ENCODE peak calls at places on chromosomes 1 and 21, in five cellular contexts. One of them, this sample, is unnamed.

GRCh38 chr1:88847618-88848017 is 43.7 kb downstream of the GTF2B start:
- DNase-seq in testis: no peak
- DNase-seq in body of pancreas: no peak
- DNase-seq in ovary: no peak
- DNase-seq in IMR-90: no peak
- DNase-seq in this sample: no peak

GRCh38 chr1:236144033-236144432 is 1.7 kb downstream of the GPR137B start:
- DNase-seq in body of pancreas: no peak
- DNase-seq in IMR-90: no peak
- DNase-seq in testis: no peak
- DNase-seq in ovary: no peak
- DNase-seq in this sample: no peak

GRCh38 chr1:230157409-230158390 is 90.7 kb downstream of the GALNT2 start:
- DNase-seq in body of pancreas: peak; percentile 8
- DNase-seq in IMR-90: no peak
- DNase-seq in ovary: no peak
- DNase-seq in testis: peak; percentile 28
- DNase-seq in this sample: peak; percentile 45

GRCh38 chr1:93702102-93702827 is 20.6 kb upstream of the BCAR3 start:
- DNase-seq in ovary: no peak
- DNase-seq in testis: no peak
- DNase-seq in body of pancreas: no peak
- DNase-seq in IMR-90: no peak
- DNase-seq in this sample: peak; percentile 78

GRCh38 chr1:158043232-158043631 is 49.8 kb downstream of the KIRREL1 start:
- DNase-seq in body of pancreas: no peak
- DNase-seq in IMR-90: no peak
- DNase-seq in testis: peak; percentile 36
- DNase-seq in ovary: no peak
- DNase-seq in this sample: no peak

GRCh38 chr1:18110968-18111367 is 3.4 kb downstream of the IGSF21 start:
- DNase-seq in ovary: no peak
- DNase-seq in IMR-90: no peak
- DNase-seq in testis: peak; percentile 24
- DNase-seq in body of pancreas: no peak
- DNase-seq in this sample: no peak

GRCh38 chr21:17925900-17926299 is 106.7 kb upstream of the C21orf91 start:
- DNase-seq in IMR-90: peak; percentile 24
- DNase-seq in body of pancreas: no peak
- DNase-seq in ovary: no peak
- DNase-seq in testis: no peak
- DNase-seq in this sample: no peak

GRCh38 chr1:155466996-155467395 is 95.6 kb downstream of the ASH1L start:
- DNase-seq in ovary: no peak
- DNase-seq in IMR-90: peak; percentile 90
- DNase-seq in testis: no peak
- DNase-seq in body of pancreas: no peak
- DNase-seq in this sample: no peak

GRCh38 chr1:22321917-22322316 is 129.7 kb upstream of the ZBTB40 start:
- DNase-seq in IMR-90: no peak
- DNase-seq in testis: no peak
- DNase-seq in body of pancreas: no peak
- DNase-seq in ovary: no peak
- DNase-seq in this sample: no peak

GRCh38 chr21:41703857-41704501 is 62.9 kb downstream of the RIPK4 start:
- DNase-seq in body of pancreas: peak; percentile 88
- DNase-seq in IMR-90: no peak
- DNase-seq in testis: no peak
- DNase-seq in ovary: no peak
- DNase-seq in this sample: no peak

GRCh38 chr1:86788300-86789206 is 84.2 kb downstream of the SH3GLB1 start:
- DNase-seq in ovary: no peak
- DNase-seq in body of pancreas: peak; percentile 25
- DNase-seq in IMR-90: peak; percentile 86
- DNase-seq in testis: no peak
- DNase-seq in this sample: peak; percentile 17

GRCh38 chr1:85607126-85607912 is 26.8 kb downstream of the CCN1 start:
- DNase-seq in testis: no peak
- DNase-seq in ovary: no peak
- DNase-seq in body of pancreas: peak; percentile 29
- DNase-seq in IMR-90: peak; percentile 100
- DNase-seq in this sample: peak; percentile 31
- H3K27ac ChIP-seq in testis: no peak overlapping the region
- H3K27ac ChIP-seq in ovary: no peak overlapping the region
- H3K27ac ChIP-seq in body of pancreas: no peak overlapping the region
- H3K27ac ChIP-seq in IMR-90: peak overlapping the region; percentile 91
- H3K27ac ChIP-seq in this sample: no peak overlapping the region

GRCh38 chr1:1213919-1214599 is at the start of gene TNFRSF4:
- DNase-seq in IMR-90: no peak
- DNase-seq in ovary: no peak
- DNase-seq in body of pancreas: no peak
- DNase-seq in testis: no peak
- DNase-seq in this sample: no peak
- TF ChIP-seq POLR2A in IMR-90: no peak
- TF ChIP-seq POLR2A in ovary: no peak
- TF ChIP-seq POLR2A in body of pancreas: no peak
- TF ChIP-seq POLR2A in testis: no peak
- TF ChIP-seq POLR2A in this sample: no peak

GRCh38 chr1:246552110-246552509 is 14.0 kb downstream of the TFB2M start:
- DNase-seq in ovary: no peak
- DNase-seq in body of pancreas: no peak
- DNase-seq in IMR-90: no peak
- DNase-seq in testis: no peak
- DNase-seq in this sample: no peak
- H3K36me3 ChIP-seq in ovary: no peaks in the 10 kb centered on the region
- H3K36me3 ChIP-seq in body of pancreas: no peaks in the 10 kb centered on the region
- H3K36me3 ChIP-seq in IMR-90: peaks cover 41% of the 10 kb centered on the region
- H3K36me3 ChIP-seq in testis: no peaks in the 10 kb centered on the region
- H3K36me3 ChIP-seq in this sample: peaks cover 22% of the 10 kb centered on the region

GRCh38 chr1:206656936-206657335 is 21.6 kb downstream of the DYRK3 start:
- DNase-seq in ovary: no peak
- DNase-seq in testis: no peak
- DNase-seq in IMR-90: no peak
- DNase-seq in body of pancreas: no peak
- DNase-seq in this sample: no peak

GRCh38 chr1:206654826-206655225 is 19.5 kb downstream of the DYRK3 start:
- DNase-seq in ovary: no peak
- DNase-seq in testis: no peak
- DNase-seq in body of pancreas: no peak
- DNase-seq in IMR-90: no peak
- DNase-seq in this sample: no peak

GRCh38 chr1:206658264-206658980 is 23.1 kb downstream of the DYRK3 start:
- DNase-seq in ovary: no peak
- DNase-seq in testis: peak; percentile 32
- DNase-seq in body of pancreas: no peak
- DNase-seq in IMR-90: no peak
- DNase-seq in this sample: no peak

GRCh38 chr1:206653715-206654459 is 18.6 kb downstream of the DYRK3 start:
- DNase-seq in IMR-90: no peak
- DNase-seq in testis: no peak
- DNase-seq in body of pancreas: no peak
- DNase-seq in ovary: no peak
- DNase-seq in this sample: no peak

GRCh38 chr1:206655471-206655882 is 20.1 kb downstream of the DYRK3 start:
- DNase-seq in testis: no peak
- DNase-seq in ovary: no peak
- DNase-seq in body of pancreas: peak; percentile 69
- DNase-seq in IMR-90: no peak
- DNase-seq in this sample: peak; percentile 61
- H3K27ac ChIP-seq in testis: no peak overlapping the region
- H3K27ac ChIP-seq in ovary: no peak overlapping the region
- H3K27ac ChIP-seq in body of pancreas: peak overlapping the region; percentile 64
- H3K27ac ChIP-seq in IMR-90: no peak overlapping the region
- H3K27ac ChIP-seq in this sample: peak overlapping the region; percentile 38

GRCh38 chr1:151459331-151460046 is at the start of gene POGZ:
- DNase-seq in ovary: peak; percentile 98
- DNase-seq in IMR-90: peak; percentile 98
- DNase-seq in testis: peak; percentile 97
- DNase-seq in body of pancreas: peak; percentile 95
- DNase-seq in this sample: peak; percentile 98
- TF ChIP-seq POLR2A in ovary: peak; percentile 33
- TF ChIP-seq POLR2A in IMR-90: peak; percentile 64
- TF ChIP-seq POLR2A in testis: no peak
- TF ChIP-seq POLR2A in body of pancreas: peak; percentile 35
- TF ChIP-seq POLR2A in this sample: no peak

GRCh38 chr1:116868386-116868785 is 41.3 kb upstream of the PTGFRN start:
- DNase-seq in IMR-90: no peak
- DNase-seq in testis: no peak
- DNase-seq in ovary: no peak
- DNase-seq in body of pancreas: no peak
- DNase-seq in this sample: no peak

GRCh38 chr1:116870322-116870721 is 39.4 kb upstream of the PTGFRN start:
- DNase-seq in IMR-90: no peak
- DNase-seq in body of pancreas: no peak
- DNase-seq in ovary: no peak
- DNase-seq in testis: no peak
- DNase-seq in this sample: no peak

GRCh38 chr1:116873680-116874271 is 35.9 kb upstream of the PTGFRN start:
- DNase-seq in ovary: no peak
- DNase-seq in testis: no peak
- DNase-seq in IMR-90: no peak
- DNase-seq in body of pancreas: no peak
- DNase-seq in this sample: no peak

GRCh38 chr1:116871772-116872146 is 38.0 kb upstream of the PTGFRN start:
- DNase-seq in testis: no peak
- DNase-seq in IMR-90: no peak
- DNase-seq in ovary: no peak
- DNase-seq in body of pancreas: no peak
- DNase-seq in this sample: no peak

GRCh38 chr1:116869611-116870010 is 40.1 kb upstream of the PTGFRN start:
- DNase-seq in body of pancreas: no peak
- DNase-seq in ovary: no peak
- DNase-seq in IMR-90: no peak
- DNase-seq in testis: no peak
- DNase-seq in this sample: no peak
- H3K36me3 ChIP-seq in body of pancreas: no peaks in the 10 kb centered on the region
- H3K36me3 ChIP-seq in ovary: no peaks in the 10 kb centered on the region
- H3K36me3 ChIP-seq in IMR-90: no peaks in the 10 kb centered on the region
- H3K36me3 ChIP-seq in testis: no peaks in the 10 kb centered on the region
- H3K36me3 ChIP-seq in this sample: no peaks in the 10 kb centered on the region

GRCh38 chr1:91124290-91124975 is 102.6 kb upstream of the ZNF644 start:
- DNase-seq in body of pancreas: no peak
- DNase-seq in testis: no peak
- DNase-seq in IMR-90: no peak
- DNase-seq in ovary: no peak
- DNase-seq in this sample: no peak

GRCh38 chr1:91123773-91124172 is 101.9 kb upstream of the ZNF644 start:
- DNase-seq in testis: no peak
- DNase-seq in ovary: no peak
- DNase-seq in body of pancreas: no peak
- DNase-seq in IMR-90: no peak
- DNase-seq in this sample: no peak

GRCh38 chr1:91123319-91123718 is 101.5 kb upstream of the ZNF644 start:
- DNase-seq in IMR-90: no peak
- DNase-seq in ovary: no peak
- DNase-seq in body of pancreas: no peak
- DNase-seq in testis: no peak
- DNase-seq in this sample: no peak

GRCh38 chr1:91122106-91122717 is 100.4 kb upstream of the ZNF644 start:
- DNase-seq in body of pancreas: no peak
- DNase-seq in ovary: no peak
- DNase-seq in IMR-90: no peak
- DNase-seq in testis: no peak
- DNase-seq in this sample: no peak

DNA sequence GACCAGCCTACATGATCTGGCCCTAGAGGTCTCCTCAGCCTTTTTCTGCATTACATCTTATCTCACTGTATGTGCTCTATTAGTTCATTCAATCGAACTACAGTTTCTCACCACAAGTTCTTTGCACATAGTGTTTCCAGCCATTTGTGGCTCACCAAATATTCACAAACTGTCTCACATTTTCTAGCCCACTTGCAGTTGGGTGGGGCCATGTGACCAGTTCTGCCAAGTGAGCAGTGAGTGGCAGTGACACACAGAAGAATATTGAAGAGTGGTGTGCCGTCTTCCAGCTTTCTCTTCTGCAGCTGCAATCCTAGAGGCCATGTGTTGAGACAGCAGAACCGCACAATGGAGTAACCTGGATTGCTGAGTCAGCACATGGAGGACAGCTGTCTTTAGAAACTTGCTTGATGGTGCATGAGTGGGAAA is 103.2 kb upstream of the ZNF644 start:
- DNase-seq in IMR-90: no peak
- DNase-seq in testis: no peak
- DNase-seq in body of pancreas: no peak
- DNase-seq in ovary: no peak
- DNase-seq in this sample: peak; percentile 24
- H3K27ac ChIP-seq in IMR-90: no peak overlapping the region
- H3K27ac ChIP-seq in testis: no peak overlapping the region
- H3K27ac ChIP-seq in body of pancreas: no peak overlapping the region
- H3K27ac ChIP-seq in ovary: no peak overlapping the region
- H3K27ac ChIP-seq in this sample: no peak overlapping the region

GRCh38 chr1:166875734-166876539 is at the start of gene TADA1:
- DNase-seq in ovary: peak; percentile 97
- DNase-seq in IMR-90: peak; percentile 96
- DNase-seq in body of pancreas: peak; percentile 99
- DNase-seq in testis: peak; percentile 100
- DNase-seq in this sample: peak; percentile 100
- TF ChIP-seq POLR2A in ovary: peak; percentile 22
- TF ChIP-seq POLR2A in IMR-90: no peak
- TF ChIP-seq POLR2A in body of pancreas: peak; percentile 83
- TF ChIP-seq POLR2A in testis: no peak
- TF ChIP-seq POLR2A in this sample: no peak

GRCh38 chr1:2515763-2516080 is 10.7 kb downstream of the PANK4 start:
- DNase-seq in testis: no peak
- DNase-seq in ovary: no peak
- DNase-seq in IMR-90: no peak
- DNase-seq in body of pancreas: no peak
- DNase-seq in this sample: no peak
- H3K36me3 ChIP-seq in testis: peaks cover 2% of the 10 kb centered on the region
- H3K36me3 ChIP-seq in ovary: peaks cover 1% of the 10 kb centered on the region
- H3K36me3 ChIP-seq in IMR-90: peaks cover 88% of the 10 kb centered on the region
- H3K36me3 ChIP-seq in body of pancreas: peaks cover 36% of the 10 kb centered on the region
- H3K36me3 ChIP-seq in this sample: peaks cover 93% of the 10 kb centered on the region

DNA sequence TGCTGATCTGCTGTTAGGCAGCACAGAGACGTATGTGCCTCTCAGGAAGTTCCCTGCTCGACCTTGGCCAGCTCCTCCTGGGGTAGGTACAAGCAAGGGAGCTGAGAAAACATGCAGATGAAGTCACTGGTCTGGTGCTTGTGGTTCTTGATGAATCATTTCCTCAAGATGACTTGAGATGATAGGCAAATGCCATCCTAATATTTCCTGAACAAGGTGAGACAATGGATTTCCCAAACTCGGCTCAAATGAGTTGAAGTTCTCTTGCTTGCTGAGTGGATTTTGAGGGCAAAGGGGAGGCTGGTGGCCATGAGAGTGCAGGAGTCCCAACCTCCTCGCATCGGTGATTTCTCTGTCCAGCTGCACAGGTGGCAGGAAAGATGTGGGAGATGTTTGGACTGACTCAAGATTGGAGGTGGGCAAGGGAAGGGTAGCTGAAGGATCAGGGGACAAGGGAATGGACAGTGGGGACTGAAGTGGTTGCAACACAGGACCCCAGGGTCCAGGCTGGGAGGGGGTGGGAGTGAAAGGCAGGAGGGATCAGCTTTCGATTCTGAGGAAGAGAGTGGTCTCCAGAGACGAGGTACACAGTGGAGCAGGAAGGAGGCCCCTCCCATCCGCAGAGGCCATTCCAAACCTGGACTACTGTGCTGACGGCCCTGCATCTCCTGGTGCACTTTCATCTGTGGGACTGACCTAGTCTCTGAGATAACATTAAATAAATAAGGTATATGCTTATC is 63.9 kb downstream of the CAPN2 start:
- DNase-seq in body of pancreas: peak; percentile 63
- DNase-seq in IMR-90: peak; percentile 91
- DNase-seq in ovary: no peak
- DNase-seq in testis: no peak
- DNase-seq in this sample: peak; percentile 17
- H3K27ac ChIP-seq in body of pancreas: peak overlapping the region; percentile 32
- H3K27ac ChIP-seq in IMR-90: peak overlapping the region; percentile 34
- H3K27ac ChIP-seq in ovary: no peak overlapping the region
- H3K27ac ChIP-seq in testis: no peak overlapping the region
- H3K27ac ChIP-seq in this sample: peak overlapping the region; percentile 50

This sample was measured in thyroid gland.